ENCODE peak calls at places on chromosomes 7 and 10, in six cellular contexts. O is HCT116, L is mesendoderm, H is mammary epithelial cell, F is astrocyte, P is fibroblast of lung. V is an unnamed sample. For H3K79me2 and H3K4me1, the result is how much of the 10 kb centered on the place peaks cover.

GRCh38 chr7:149209518-149210269 is 14.3 kb downstream of the ZNF282 start:
- DNase-seq in O (peak), L (peak), H (peak), F (peak), P (peak), V (peak)

GRCh38 chr7:41463770-41464470 is 239.0 kb downstream of the INHBA start:
- DNase-seq in O (no peak), L (no peak), H (no peak), F (no peak), P (no peak), V (no peak)

GRCh38 chr7:18347170-18347569 is 148.4 kb upstream of the HDAC9 start:
- DNase-seq in O (no peak), L (no peak), H (no peak), F (no peak), P (no peak), V (peak)

GRCh38 chr10:47269294-47269693 is 30.7 kb upstream of the GDF10 start:
- DNase-seq in O (no peak), L (peak), H (no peak), F (no peak), P (no peak), V (peak)

GRCh38 chr10:73887038-73888015 is 13.0 kb upstream of the CAMK2G start:
- DNase-seq in O (peak), L (peak), H (peak), F (peak), P (peak), V (no peak)

GRCh38 chr7:47506716-47507354 is 75.1 kb downstream of the TNS3 start:
- DNase-seq in O (no peak), L (no peak), H (no peak), F (peak), P (peak), V (no peak)

GRCh38 chr7:22934473-22935065 is 79.4 kb downstream of the HYCC1 start:
- DNase-seq in O (no peak), L (peak), H (peak), F (peak), P (peak), V (no peak)

GRCh38 chr10:92567952-92568600 is 5.8 kb downstream of the IDE start:
- DNase-seq in O (no peak), L (peak), H (peak), F (peak), P (peak), V (peak)

GRCh38 chr10:108852211-108852610 is 1071.1 kb downstream of the XPNPEP1 start:
- DNase-seq in O (no peak), L (no peak), H (no peak), F (no peak), P (no peak), V (no peak)

GRCh38 chr7:98283887-98284222 is 2.4 kb downstream of the BRI3 start:
- DNase-seq in O (no peak), L (no peak), H (no peak), F (no peak), P (no peak), V (no peak)

GRCh38 chr10:120005408-120006280 is 113.1 kb downstream of the SEC23IP start:
- DNase-seq in O (no peak), L (peak), H (no peak), F (peak), P (peak), V (no peak)

GRCh38 chr7:99406557-99406956 is 1.8 kb downstream of the PDAP1 start:
- DNase-seq in O (no peak), L (no peak), H (no peak), F (no peak), P (no peak), V (no peak)

GRCh38 chr10:132264306-132264950 is 43.3 kb downstream of the STK32C start:
- DNase-seq in O (no peak), L (no peak), H (no peak), F (no peak), P (no peak), V (no peak)

GRCh38 chr7:85529831-85530230 is 343.0 kb upstream of the SEMA3D start:
- DNase-seq in O (no peak), L (no peak), H (no peak), F (peak), P (peak), V (no peak)

GRCh38 chr7:888081-889024 is 12.0 kb downstream of the GET4 start:
- DNase-seq in O (no peak), L (no peak), H (no peak), F (no peak), P (no peak), V (no peak)
- H3K79me2 ChIP-seq in O (half or more), L (half or more), H (half or more), F (half or more), P (under half), V (under half)

GRCh38 chr10:71773221-71773971 is at the start of gene VSIR:
- DNase-seq in O (peak), L (peak), H (peak), F (peak), P (peak), V (peak)
- H3K4me1 ChIP-seq in O (under half), L (under half), H (under half), F (under half), P (under half), V (under half)

DNA sequence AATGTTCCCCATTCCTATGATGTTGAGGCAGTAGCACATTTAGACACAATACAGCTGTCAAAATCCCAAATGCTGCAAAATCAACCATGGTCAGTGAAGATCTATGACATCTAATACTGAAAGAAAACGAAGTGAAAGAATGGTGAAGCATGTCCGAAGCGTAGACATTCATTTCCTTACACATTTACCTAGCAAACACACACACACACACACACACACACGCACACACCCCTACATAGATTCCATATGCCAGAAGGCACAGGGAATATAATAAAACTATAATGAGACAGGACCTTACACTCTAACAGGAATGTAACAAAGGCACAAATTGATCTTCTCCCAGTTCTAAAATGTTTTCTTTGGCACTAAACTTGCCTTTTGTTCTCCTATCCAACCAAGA is 32.4 kb downstream of the CCDC6 start:
- DNase-seq in O (no peak), L (no peak), H (peak), F (no peak), P (no peak), V (peak)
- H3K9ac ChIP-seq in O (no peak), L (no peak), H (peak), F (no peak), P (no peak), V (peak)

DNA sequence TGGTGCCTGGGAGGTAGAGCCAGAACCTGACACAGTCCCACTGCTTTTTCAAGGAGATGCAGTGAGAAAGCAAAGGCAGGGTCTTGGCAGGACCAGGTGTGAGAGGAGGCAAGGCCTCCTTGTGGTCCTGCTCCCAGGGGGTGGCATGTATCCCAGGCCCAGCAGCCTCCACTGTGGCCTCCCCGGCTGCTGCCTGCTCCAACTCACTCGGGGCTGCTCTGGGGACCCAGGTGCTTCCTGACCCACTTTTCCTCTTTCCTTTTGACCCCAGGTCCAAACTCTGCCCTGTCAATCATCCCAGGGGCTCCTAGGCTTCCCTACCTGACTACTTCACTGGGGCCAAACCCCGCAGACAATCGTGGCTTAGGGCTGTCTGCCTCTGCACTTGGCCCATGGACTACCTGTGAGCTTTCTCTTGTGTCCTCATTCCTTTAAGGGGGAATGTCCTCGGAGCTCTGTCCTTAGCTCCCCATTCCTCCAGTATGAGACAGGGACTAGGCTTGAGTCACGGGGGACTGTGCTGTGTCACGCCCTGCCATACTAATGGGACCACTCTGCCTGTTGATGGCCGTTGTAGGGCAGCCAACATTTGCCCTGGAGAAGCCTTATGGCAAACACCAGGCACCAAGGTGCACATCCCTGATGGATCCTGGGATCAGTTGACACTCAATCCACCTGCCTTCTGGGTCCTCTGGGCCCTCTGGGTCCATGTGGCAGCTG is 1.1 kb upstream of the AEBP1 start:
- DNase-seq in O (no peak), L (no peak), H (no peak), F (no peak), P (no peak), V (no peak)
- H3K79me2 ChIP-seq in O (under half), L (under half), H (under half), F (under half), P (under half), V (under half)

GRCh38 chr10:61907011-61907410 is 5.5 kb downstream of the ARID5B start:
- DNase-seq in O (no peak), L (no peak), H (no peak), F (no peak), P (no peak), V (no peak)
- H3K4me1 ChIP-seq in O (under half), L (under half), H (under half), F (under half), P (under half), V (under half)

GRCh38 chr7:102280521-102280920 is 6.1 kb upstream of the SH2B2 start:
- DNase-seq in O (no peak), L (no peak), H (no peak), F (no peak), P (no peak), V (peak)

GRCh38 chr7:102282465-102283362 is 4.0 kb upstream of the SH2B2 start:
- DNase-seq in O (no peak), L (no peak), H (no peak), F (no peak), P (no peak), V (peak)

GRCh38 chr7:102277901-102278300 is 8.8 kb upstream of the SH2B2 start:
- DNase-seq in O (no peak), L (no peak), H (no peak), F (no peak), P (no peak), V (no peak)

GRCh38 chr7:102281785-102282184 is 4.9 kb upstream of the SH2B2 start:
- DNase-seq in O (no peak), L (no peak), H (no peak), F (no peak), P (no peak), V (no peak)

DNA sequence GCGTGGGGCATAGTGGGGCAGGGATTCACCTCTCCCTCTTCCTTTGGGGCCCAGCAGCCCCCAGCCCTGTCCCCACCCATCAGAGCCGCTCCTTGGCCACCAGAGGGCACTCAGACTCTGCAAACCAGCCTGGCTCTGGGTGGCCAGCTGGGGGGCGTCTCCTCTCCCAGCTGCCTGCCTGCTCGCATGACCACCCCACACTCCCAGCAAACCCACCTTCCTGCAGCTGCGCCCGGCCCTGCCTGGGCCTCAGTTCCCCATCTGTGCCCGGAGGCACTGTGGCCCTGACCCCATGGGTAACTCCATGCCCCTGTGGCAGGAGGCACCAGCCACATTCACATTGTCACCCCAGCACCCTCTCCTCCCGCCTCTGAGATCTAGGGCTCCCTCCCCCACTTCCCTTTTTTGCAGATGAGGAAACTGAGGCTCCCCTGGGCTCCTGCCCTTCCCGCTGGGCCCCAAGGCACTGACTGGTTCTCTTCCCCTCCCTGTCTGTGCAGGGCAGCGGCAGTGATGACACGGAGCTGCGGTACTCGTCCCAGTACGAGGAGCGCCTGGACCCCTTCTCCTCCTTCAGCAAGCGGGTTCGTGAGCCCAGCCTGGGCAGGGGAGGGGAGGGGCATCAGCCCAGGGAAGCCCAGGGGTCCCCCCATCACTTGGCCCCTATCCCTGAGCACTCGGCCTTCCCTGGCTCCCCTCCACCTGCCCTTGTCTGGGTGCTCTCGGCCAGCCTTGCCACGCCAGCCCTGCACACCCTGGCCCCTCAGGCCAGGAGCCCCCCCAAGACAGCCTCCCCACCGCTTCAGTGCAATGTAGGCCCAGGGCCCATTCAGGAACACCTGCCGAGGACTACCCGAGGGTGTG is 6.9 kb upstream of the SH2B2 start:
- DNase-seq in O (peak), L (peak), H (peak), F (peak), P (peak), V (peak)
- H3K9ac ChIP-seq in O (no peak), L (no peak), H (no peak), F (no peak), P (no peak), V (peak)

DNA sequence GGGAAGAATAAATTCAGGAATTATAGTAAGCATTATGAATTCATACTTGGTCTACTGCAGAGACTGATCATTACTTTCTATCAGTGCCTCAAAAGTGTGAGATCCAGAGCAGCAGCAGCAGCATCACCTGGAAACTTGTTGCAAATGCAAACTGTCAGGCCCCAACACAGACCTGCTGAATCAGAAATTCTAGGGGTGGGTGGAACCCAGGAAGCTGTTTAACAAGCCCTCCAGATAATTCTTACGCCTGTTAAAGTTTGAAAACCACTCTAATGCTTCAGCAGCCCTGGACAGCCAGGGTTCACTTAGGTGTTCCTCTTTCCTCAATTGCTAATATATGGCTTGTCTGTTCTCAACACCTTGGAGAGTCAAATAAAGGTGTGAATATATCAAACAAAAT is 19.5 kb downstream of the CACUL1 start:
- DNase-seq in O (no peak), L (peak), H (peak), F (no peak), P (no peak), V (no peak)
- H3K79me2 ChIP-seq in O (half or more), L (half or more), H (half or more), F (half or more), P (half or more), V (half or more)

GRCh38 chr7:157641866-157642265 is 305.1 kb downstream of the DNAJB6 start:
- DNase-seq in O (no peak), L (no peak), H (no peak), F (no peak), P (no peak), V (no peak)

GRCh38 chr7:157644946-157645345 is 308.1 kb downstream of the DNAJB6 start:
- DNase-seq in O (no peak), L (no peak), H (no peak), F (no peak), P (no peak), V (peak)

GRCh38 chr7:157646551-157646950 is 309.7 kb downstream of the DNAJB6 start:
- DNase-seq in O (no peak), L (no peak), H (no peak), F (no peak), P (no peak), V (peak)

GRCh38 chr7:157643525-157643970 is 306.7 kb downstream of the DNAJB6 start:
- DNase-seq in O (no peak), L (no peak), H (no peak), F (no peak), P (no peak), V (no peak)

GRCh38 chr7:157645539-157645938 is 308.7 kb downstream of the DNAJB6 start:
- DNase-seq in O (no peak), L (no peak), H (no peak), F (no peak), P (no peak), V (peak)
- H3K4me1 ChIP-seq in O (under half), L (under half), H (under half), F (under half), P (under half), V (under half)